ENCODE peak calls at places on chromosomes 5 and 9, in six cellular contexts. A, C, F, G, E and N are unnamed samples.

GRCh38 chr9:97500263-97500662 is 1.2 kb upstream of the TMOD1 start:
- DNase-seq in A (no peak), C (no peak), F (no peak), G (no peak), E (no peak), N (no peak)

GRCh38 chr9:87725356-87725899 is 491 bp upstream of the CTSL start:
- DNase-seq in A (no peak), C (no peak), F (no peak), G (no peak), E (peak), N (peak)

GRCh38 chr5:76960004-76960625 is 7.3 kb downstream of the CRHBP start:
- DNase-seq in A (no peak), C (no peak), F (no peak), G (no peak), E (peak), N (no peak)

GRCh38 chr5:55438931-55439477 is 95.8 kb downstream of the PLPP1 start:
- DNase-seq in A (no peak), C (no peak), F (no peak), G (no peak), E (peak), N (no peak)

GRCh38 chr5:91651704-91652103 is 268.6 kb upstream of the ARRDC3 start:
- DNase-seq in A (no peak), C (no peak), F (no peak), G (no peak), E (no peak), N (no peak)

GRCh38 chr9:134442486-134443168 is 116.4 kb downstream of the RXRA start:
- DNase-seq in A (no peak), C (no peak), F (no peak), G (no peak), E (peak), N (peak)

GRCh38 chr5:36459191-36460135 is 146.9 kb upstream of the SLC1A3 start:
- DNase-seq in A (no peak), C (no peak), F (no peak), G (no peak), E (no peak), N (no peak)

GRCh38 chr5:59725393-59725768 is 168.1 kb downstream of the PDE4D start:
- DNase-seq in A (no peak), C (no peak), F (no peak), G (no peak), E (no peak), N (no peak)

GRCh38 chr9:15069106-15069505 is 158.9 kb upstream of the FREM1 start:
- DNase-seq in A (no peak), C (no peak), F (no peak), G (no peak), E (no peak), N (no peak)

GRCh38 chr9:136742640-136743391 is at the start of gene LCN10:
- DNase-seq in A (peak), C (no peak), F (no peak), G (peak), E (no peak), N (peak)

GRCh38 chr9:126106404-126106803 is 220.2 kb upstream of the MVB12B start:
- DNase-seq in A (no peak), C (no peak), F (no peak), G (no peak), E (no peak), N (no peak)

GRCh38 chr5:10985711-10986110 is 224.7 kb upstream of the DAP start:
- DNase-seq in A (no peak), C (no peak), F (no peak), G (no peak), E (no peak), N (no peak)

GRCh38 chr5:153153086-153153485 is 337.4 kb upstream of the GRIA1 start:
- DNase-seq in A (no peak), C (no peak), F (no peak), G (no peak), E (peak), N (no peak)

GRCh38 chr5:85096426-85096825 is 711.7 kb upstream of the EDIL3 start:
- DNase-seq in A (no peak), C (no peak), F (no peak), G (no peak), E (no peak), N (no peak)

GRCh38 chr5:83492331-83492730 is 20.8 kb downstream of the VCAN start:
- DNase-seq in A (no peak), C (no peak), F (no peak), G (no peak), E (peak), N (no peak)

GRCh38 chr5:134365604-134366003 is 1.4 kb downstream of the CDKL3 start:
- DNase-seq in A (no peak), C (no peak), F (no peak), G (no peak), E (no peak), N (no peak)

GRCh38 chr9:23700359-23700758 is 125.7 kb downstream of the ELAVL2 start:
- DNase-seq in A (no peak), C (no peak), F (no peak), G (no peak), E (no peak), N (no peak)

GRCh38 chr9:20390400-20390799 is 231.9 kb downstream of the MLLT3 start:
- DNase-seq in A (no peak), C (no peak), F (no peak), G (no peak), E (no peak), N (no peak)

GRCh38 chr5:135092476-135092875 is 58.4 kb upstream of the PITX1 start:
- DNase-seq in A (no peak), C (no peak), F (no peak), G (no peak), E (no peak), N (no peak)

GRCh38 chr9:18626046-18626698 is 152.2 kb downstream of the ADAMTSL1 start:
- DNase-seq in A (no peak), C (no peak), F (no peak), G (no peak), E (no peak), N (no peak)

GRCh38 chr9:18061856-18062255 is 412.1 kb upstream of the ADAMTSL1 start:
- DNase-seq in A (no peak), C (no peak), F (no peak), G (no peak), E (no peak), N (no peak)

GRCh38 chr9:130288393-130288792 is 22.8 kb downstream of the HMCN2 start:
- DNase-seq in A (no peak), C (no peak), F (no peak), G (no peak), E (no peak), N (no peak)

GRCh38 chr5:122306461-122306860 is 5.6 kb upstream of the SNCAIP start:
- DNase-seq in A (no peak), C (no peak), F (no peak), G (no peak), E (no peak), N (no peak)

GRCh38 chr5:37900692-37901091 is 60.9 kb upstream of the GDNF start:
- DNase-seq in A (no peak), C (no peak), F (no peak), G (peak), E (peak), N (peak)

GRCh38 chr5:96718635-96719077 is 56.5 kb downstream of the CAST start:
- DNase-seq in A (no peak), C (no peak), F (no peak), G (peak), E (peak), N (peak)

GRCh38 chr5:23412011-23412410 is 95.4 kb upstream of the PRDM9 start:
- DNase-seq in A (no peak), C (no peak), F (no peak), G (no peak), E (peak), N (no peak)